ENCODE peak calls at places on chromosomes 4 and X, in five cellular contexts. B, U, F, K and Y are unnamed samples. For H3K4me1 and H3K36me3, the result is how much of the 10 kb centered on the place peaks cover.

GRCh38 chrX:9433596-9433995 is 31.3 kb upstream of the TBL1X start:
- DNase-seq in F (no peak), K (no peak), B (no peak), U (no peak), Y (no peak)

GRCh38 chrX:71514367-71515038 is 18.4 kb upstream of the OGT start:
- DNase-seq in U (no peak), B (no peak), K (no peak), F (no peak), Y (no peak)

GRCh38 chr4:174222266-174222872 is 61.1 kb downstream of the FBXO8 start:
- DNase-seq in U (no peak), F (peak), K (peak), B (peak), Y (no peak)

GRCh38 chrX:132671229-132671641 is 182.4 kb upstream of the MBNL3 start:
- DNase-seq in B (no peak), F (peak), K (peak), U (no peak), Y (peak)

GRCh38 chrX:19647731-19648588 is 132.7 kb upstream of the MAP3K15 start:
- DNase-seq in F (no peak), U (no peak), K (peak), B (no peak), Y (no peak)

GRCh38 chr4:133003169-133003568 is 145.9 kb upstream of the PCDH10 start:
- DNase-seq in U (no peak), B (no peak), F (no peak), K (no peak), Y (no peak)

GRCh38 chrX:47900833-47901232 is 64.1 kb downstream of the ZNF81 start:
- DNase-seq in K (no peak), B (peak), F (no peak), U (no peak), Y (no peak)

GRCh38 chrX:4656419-4656818 is 943.0 kb upstream of the PRKX start:
- DNase-seq in F (peak), U (no peak), K (no peak), B (no peak), Y (no peak)

GRCh38 chr4:20984011-20984836 is 284.0 kb downstream of the PACRGL start:
- DNase-seq in U (peak), B (no peak), F (no peak), K (no peak), Y (no peak)

GRCh38 chrX:153032397-153033118 is 23.7 kb upstream of the PNMA3 start:
- DNase-seq in U (peak), F (peak), K (peak), B (peak), Y (no peak)

GRCh38 chr4:39568805-39569204 is 41.6 kb upstream of the UGDH start:
- DNase-seq in U (no peak), K (no peak), F (peak), B (peak), Y (no peak)

GRCh38 chr4:172390341-172390740 is 577.1 kb downstream of the GALNTL6 start:
- DNase-seq in F (no peak), B (no peak), K (no peak), U (no peak), Y (no peak)

GRCh38 chrX:104482757-104483156 is 83.2 kb upstream of the IL1RAPL2 start:
- DNase-seq in U (no peak), F (peak), K (no peak), B (peak), Y (no peak)

GRCh38 chr4:106775636-106776035 is 260.5 kb downstream of the DKK2 start:
- DNase-seq in U (no peak), K (no peak), B (no peak), F (no peak), Y (no peak)

GRCh38 chrX:117508021-117508420 is 608.6 kb downstream of the KLHL13 start:
- DNase-seq in K (no peak), F (no peak), U (no peak), B (no peak), Y (no peak)

GRCh38 chrX:119518371-119518770 is 46.8 kb downstream of the STEEP1 start:
- DNase-seq in K (no peak), B (no peak), F (no peak), U (no peak), Y (no peak)

GRCh38 chr4:54877006-54877405 is 219.2 kb downstream of the KIT start:
- DNase-seq in U (no peak), B (no peak), F (peak), K (peak), Y (no peak)

GRCh38 chr4:31482691-31483090 is 762.5 kb downstream of the PCDH7 start:
- DNase-seq in K (no peak), U (no peak), F (no peak), B (no peak), Y (no peak)

GRCh38 chr4:52957791-52958190 is 95.7 kb downstream of the RASL11B start:
- DNase-seq in U (no peak), B (no peak), F (no peak), K (peak), Y (no peak)

GRCh38 chrX:118056870-118057269 is 59.7 kb downstream of the KLHL13 start:
- DNase-seq in U (no peak), F (no peak), K (no peak), B (no peak), Y (no peak)

GRCh38 chrX:8084023-8084422 is 87.0 kb downstream of the VCX2 start:
- DNase-seq in U (no peak), K (peak), F (peak), B (no peak), Y (no peak)

GRCh38 chr4:151934766-151935165 is 174.0 kb upstream of the GATB start:
- DNase-seq in K (no peak), U (no peak), F (no peak), B (no peak), Y (no peak)

GRCh38 chr4:42844422-42844821 is 48.1 kb upstream of the GRXCR1 start:
- DNase-seq in F (no peak), U (no peak), K (no peak), B (no peak), Y (no peak)

GRCh38 chr4:42845586-42845985 is 46.9 kb upstream of the GRXCR1 start:
- DNase-seq in K (no peak), U (no peak), F (no peak), B (no peak), Y (no peak)

GRCh38 chr4:42843694-42844093 is 48.8 kb upstream of the GRXCR1 start:
- DNase-seq in F (no peak), B (no peak), K (no peak), U (no peak), Y (no peak)
- H3K4me1 ChIP-seq in F (under half), B (under half), K (under half), U (under half), Y (under half)

GRCh38 chr4:1986578-1987210 is 22.1 kb downstream of the NELFA start:
- DNase-seq in F (no peak), K (no peak), B (no peak), U (no peak), Y (no peak)
- H3K36me3 ChIP-seq in F (under half), K (half or more), B (half or more), U (under half), Y (half or more)

GRCh38 chr4:76233534-76233933 is 18.0 kb upstream of the FAM47E start:
- DNase-seq in K (no peak), U (no peak), B (no peak), F (no peak), Y (no peak)
- H3K4me3 ChIP-seq in K (no peak), U (no peak), B (no peak), F (no peak), Y (no peak)

GRCh38 chrX:2632533-2633504 is 58.3 kb upstream of the CD99 start:
- DNase-seq in F (peak), K (no peak), B (peak), U (no peak), Y (no peak)

GRCh38 chrX:2631743-2632532 is 59.2 kb upstream of the CD99 start:
- DNase-seq in K (no peak), U (no peak), B (peak), F (no peak), Y (no peak)

GRCh38 chrX:2640436-2641150 is 50.5 kb upstream of the CD99 start:
- DNase-seq in K (no peak), B (no peak), U (no peak), F (no peak), Y (no peak)

GRCh38 chrX:2638279-2638678 is 52.8 kb upstream of the CD99 start:
- DNase-seq in K (no peak), B (no peak), F (no peak), U (no peak), Y (no peak)

GRCh38 chrX:2635366-2635765 is 55.7 kb upstream of the CD99 start:
- DNase-seq in U (no peak), K (no peak), B (no peak), F (no peak), Y (no peak)
- H3K4me1 ChIP-seq in U (under half), K (under half), B (under half), F (under half), Y (under half)

GRCh38 chr4:2745516-2745915 is 10.6 kb downstream of the TNIP2 start:
- DNase-seq in B (no peak), U (peak), F (no peak), K (no peak), Y (no peak)

GRCh38 chr4:2744576-2745270 is 11.4 kb downstream of the TNIP2 start:
- DNase-seq in F (no peak), B (no peak), K (no peak), U (peak), Y (no peak)

GRCh38 chr4:2745981-2746806 is 9.9 kb downstream of the TNIP2 start:
- DNase-seq in U (peak), F (peak), K (peak), B (peak), Y (no peak)

GRCh38 chr4:2743518-2744445 is 12.4 kb downstream of the TNIP2 start:
- DNase-seq in B (no peak), U (peak), F (no peak), K (no peak), Y (no peak)

GRCh38 chr4:2746891-2747695 is 9.0 kb downstream of the TNIP2 start:
- DNase-seq in B (no peak), F (no peak), K (no peak), U (peak), Y (no peak)
- H3K36me3 ChIP-seq in B (half or more), F (under half), K (under half), U (under half), Y (under half)